ENCODE peak calls at places on chromosomes 6 and 20, in six cellular contexts. One of them, this sample, is unnamed.

GRCh38 chr6:74942130-74942529 is 263.7 kb downstream of the COL12A1 start:
- DNase-seq in GM12865: no peak
- DNase-seq in NB4: no peak
- DNase-seq in stimulated activated CD4-positive, alpha-beta T cell treated with anti-CD3 and anti-CD28 coated beads, Interleukin-4, amount 100 ng/mL, for 24 hours: no peak
- DNase-seq in CMK: no peak
- DNase-seq in M059J: peak; percentile 20
- DNase-seq in this sample: no peak

GRCh38 chr20:23634985-23635767 is 2.6 kb downstream of the CST3 start:
- DNase-seq in GM12865: no peak
- DNase-seq in NB4: no peak
- DNase-seq in stimulated activated CD4-positive, alpha-beta T cell treated with anti-CD3 and anti-CD28 coated beads, Interleukin-4, amount 100 ng/mL, for 24 hours: no peak
- DNase-seq in CMK: no peak
- DNase-seq in M059J: no peak
- DNase-seq in this sample: no peak

GRCh38 chr6:52016918-52017748 is 70.3 kb downstream of the PKHD1 start:
- DNase-seq in GM12865: peak; percentile 71
- DNase-seq in NB4: no peak
- DNase-seq in stimulated activated CD4-positive, alpha-beta T cell treated with anti-CD3 and anti-CD28 coated beads, Interleukin-4, amount 100 ng/mL, for 24 hours: no peak
- DNase-seq in CMK: no peak
- DNase-seq in M059J: peak; percentile 8
- DNase-seq in this sample: no peak

GRCh38 chr6:144286503-144287393 is 1.6 kb downstream of the UTRN start:
- DNase-seq in GM12865: no peak
- DNase-seq in NB4: peak; percentile 82
- DNase-seq in stimulated activated CD4-positive, alpha-beta T cell treated with anti-CD3 and anti-CD28 coated beads, Interleukin-4, amount 100 ng/mL, for 24 hours: no peak
- DNase-seq in CMK: no peak
- DNase-seq in M059J: peak; percentile 97
- DNase-seq in this sample: no peak

GRCh38 chr6:18920701-18921100 is 533.6 kb downstream of the RNF144B start:
- DNase-seq in GM12865: no peak
- DNase-seq in NB4: no peak
- DNase-seq in stimulated activated CD4-positive, alpha-beta T cell treated with anti-CD3 and anti-CD28 coated beads, Interleukin-4, amount 100 ng/mL, for 24 hours: no peak
- DNase-seq in CMK: no peak
- DNase-seq in M059J: no peak
- DNase-seq in this sample: no peak

GRCh38 chr20:17872434-17872833 is 96.2 kb downstream of the SNX5 start:
- DNase-seq in GM12865: peak; percentile 48
- DNase-seq in NB4: peak; percentile 25
- DNase-seq in stimulated activated CD4-positive, alpha-beta T cell treated with anti-CD3 and anti-CD28 coated beads, Interleukin-4, amount 100 ng/mL, for 24 hours: no peak
- DNase-seq in CMK: no peak
- DNase-seq in M059J: no peak
- DNase-seq in this sample: no peak

GRCh38 chr20:6079011-6079410 is 25.2 kb upstream of the LRRN4 start:
- DNase-seq in GM12865: no peak
- DNase-seq in NB4: no peak
- DNase-seq in stimulated activated CD4-positive, alpha-beta T cell treated with anti-CD3 and anti-CD28 coated beads, Interleukin-4, amount 100 ng/mL, for 24 hours: no peak
- DNase-seq in CMK: no peak
- DNase-seq in M059J: no peak
- DNase-seq in this sample: no peak

GRCh38 chr20:31705598-31706597 is 16.8 kb downstream of the BCL2L1 start:
- DNase-seq in GM12865: peak; percentile 85
- DNase-seq in NB4: no peak
- DNase-seq in stimulated activated CD4-positive, alpha-beta T cell treated with anti-CD3 and anti-CD28 coated beads, Interleukin-4, amount 100 ng/mL, for 24 hours: no peak
- DNase-seq in CMK: no peak
- DNase-seq in M059J: no peak
- DNase-seq in this sample: no peak

GRCh38 chr6:43263314-43264178 is 20.3 kb downstream of the TTBK1 start:
- DNase-seq in GM12865: peak; percentile 85
- DNase-seq in NB4: peak; percentile 84
- DNase-seq in stimulated activated CD4-positive, alpha-beta T cell treated with anti-CD3 and anti-CD28 coated beads, Interleukin-4, amount 100 ng/mL, for 24 hours: peak; percentile 81
- DNase-seq in CMK: peak; percentile 38
- DNase-seq in M059J: peak; percentile 73
- DNase-seq in this sample: peak; percentile 63

GRCh38 chr6:103783344-103783743 is 1076.4 kb downstream of the HACE1 start:
- DNase-seq in GM12865: no peak
- DNase-seq in NB4: no peak
- DNase-seq in stimulated activated CD4-positive, alpha-beta T cell treated with anti-CD3 and anti-CD28 coated beads, Interleukin-4, amount 100 ng/mL, for 24 hours: no peak
- DNase-seq in CMK: no peak
- DNase-seq in M059J: no peak
- DNase-seq in this sample: no peak